ENCODE peak calls at places on chromosomes 12 and 14, in seven cellular contexts. One of them, this sample, is unnamed. For H3K27me3, the result is how much of the 10 kb centered on the place peaks cover.

GRCh38 chr12:14570231-14570630 is 2.5 kb upstream of the PLBD1 start:
- DNase-seq in cardiac muscle cell: no peak
- DNase-seq in tibial artery: no peak
- DNase-seq in uterus: no peak
- DNase-seq in fibroblast of lung: no peak
- DNase-seq in pancreas: no peak
- DNase-seq in WERI-Rb-1: no peak
- DNase-seq in this sample: no peak

GRCh38 chr12:105783983-105784947 is 354.5 kb downstream of the NUAK1 start:
- DNase-seq in cardiac muscle cell: no peak
- DNase-seq in tibial artery: no peak
- DNase-seq in uterus: no peak
- DNase-seq in fibroblast of lung: no peak
- DNase-seq in pancreas: no peak
- DNase-seq in WERI-Rb-1: no peak
- DNase-seq in this sample: no peak

GRCh38 chr14:76780058-76780345 is 18.7 kb downstream of the VASH1 start:
- DNase-seq in cardiac muscle cell: no peak
- DNase-seq in tibial artery: no peak
- DNase-seq in uterus: no peak
- DNase-seq in fibroblast of lung: no peak
- DNase-seq in pancreas: no peak
- DNase-seq in WERI-Rb-1: no peak
- DNase-seq in this sample: no peak

GRCh38 chr12:60494249-60494648 is 898.4 kb downstream of the SLC16A7 start:
- DNase-seq in cardiac muscle cell: peak
- DNase-seq in tibial artery: no peak
- DNase-seq in uterus: no peak
- DNase-seq in fibroblast of lung: peak
- DNase-seq in pancreas: no peak
- DNase-seq in WERI-Rb-1: no peak
- DNase-seq in this sample: peak

GRCh38 chr14:94062344-94062904 is 18.6 kb downstream of the DDX24 start:
- DNase-seq in cardiac muscle cell: no peak
- DNase-seq in tibial artery: no peak
- DNase-seq in uterus: no peak
- DNase-seq in fibroblast of lung: peak
- DNase-seq in pancreas: no peak
- DNase-seq in WERI-Rb-1: no peak
- DNase-seq in this sample: no peak

GRCh38 chr12:81705586-81705985 is 53.6 kb downstream of the PPFIA2 start:
- DNase-seq in cardiac muscle cell: no peak
- DNase-seq in tibial artery: no peak
- DNase-seq in uterus: no peak
- DNase-seq in fibroblast of lung: peak
- DNase-seq in pancreas: no peak
- DNase-seq in WERI-Rb-1: no peak
- DNase-seq in this sample: no peak

GRCh38 chr12:6468283-6468575 is 2.2 kb downstream of the VAMP1 start:
- DNase-seq in cardiac muscle cell: no peak
- DNase-seq in tibial artery: no peak
- DNase-seq in uterus: no peak
- DNase-seq in fibroblast of lung: peak
- DNase-seq in pancreas: no peak
- DNase-seq in WERI-Rb-1: no peak
- DNase-seq in this sample: no peak

GRCh38 chr12:94795520-94795919 is 145.2 kb upstream of the TMCC3 start:
- DNase-seq in cardiac muscle cell: peak
- DNase-seq in tibial artery: no peak
- DNase-seq in uterus: no peak
- DNase-seq in fibroblast of lung: peak
- DNase-seq in pancreas: no peak
- DNase-seq in WERI-Rb-1: no peak
- DNase-seq in this sample: no peak

GRCh38 chr14:67515386-67516079 is 17.6 kb upstream of the PLEKHH1 start:
- DNase-seq in cardiac muscle cell: peak
- DNase-seq in tibial artery: peak
- DNase-seq in uterus: no peak
- DNase-seq in fibroblast of lung: peak
- DNase-seq in pancreas: peak
- DNase-seq in WERI-Rb-1: peak
- DNase-seq in this sample: no peak

GRCh38 chr12:96083020-96083489 is 47.7 kb upstream of the LTA4H start:
- DNase-seq in cardiac muscle cell: no peak
- DNase-seq in tibial artery: no peak
- DNase-seq in uterus: no peak
- DNase-seq in fibroblast of lung: peak
- DNase-seq in pancreas: no peak
- DNase-seq in WERI-Rb-1: no peak
- DNase-seq in this sample: no peak

GRCh38 chr12:44428825-44429224 is 447.3 kb downstream of the NELL2 start:
- DNase-seq in cardiac muscle cell: no peak
- DNase-seq in tibial artery: no peak
- DNase-seq in uterus: no peak
- DNase-seq in fibroblast of lung: no peak
- DNase-seq in pancreas: no peak
- DNase-seq in WERI-Rb-1: no peak
- DNase-seq in this sample: no peak

GRCh38 chr14:105196228-105196960 is 15.3 kb upstream of the NUDT14 start:
- DNase-seq in cardiac muscle cell: no peak
- DNase-seq in tibial artery: no peak
- DNase-seq in uterus: no peak
- DNase-seq in fibroblast of lung: no peak
- DNase-seq in pancreas: no peak
- DNase-seq in WERI-Rb-1: no peak
- DNase-seq in this sample: no peak

GRCh38 chr14:95703805-95704204 is 10.1 kb downstream of the TCL1A start:
- DNase-seq in cardiac muscle cell: no peak
- DNase-seq in tibial artery: no peak
- DNase-seq in uterus: no peak
- DNase-seq in fibroblast of lung: no peak
- DNase-seq in pancreas: no peak
- DNase-seq in WERI-Rb-1: no peak
- DNase-seq in this sample: no peak
- H3K27me3 ChIP-seq in cardiac muscle cell: half or more
- H3K27me3 ChIP-seq in tibial artery: under half
- H3K27me3 ChIP-seq in uterus: under half
- H3K27me3 ChIP-seq in fibroblast of lung: under half
- H3K27me3 ChIP-seq in pancreas: under half
- H3K27me3 ChIP-seq in WERI-Rb-1: under half
- H3K27me3 ChIP-seq in this sample: under half

DNA sequence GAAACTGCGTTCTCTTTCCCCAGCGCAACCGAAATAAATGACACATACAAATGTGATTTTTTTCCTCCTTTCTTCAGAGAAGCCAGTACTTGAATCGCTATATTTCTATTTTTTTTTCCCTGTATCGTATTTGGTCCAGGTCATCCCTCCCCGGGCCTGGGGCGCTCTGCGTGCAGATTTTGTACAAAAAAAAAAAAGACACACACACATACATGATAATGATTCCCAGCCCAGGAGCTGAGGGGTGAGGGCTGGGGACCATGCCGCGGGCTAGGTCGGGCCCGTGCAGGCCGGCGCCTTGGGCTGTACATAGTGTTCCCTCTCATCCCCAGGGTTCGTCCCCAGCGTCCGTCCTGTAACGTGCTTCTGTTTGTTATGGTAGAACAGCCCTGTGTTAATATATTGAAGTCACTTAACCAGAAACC is 3.0 kb downstream of the HOXC9 start:
- DNase-seq in cardiac muscle cell: no peak
- DNase-seq in tibial artery: no peak
- DNase-seq in uterus: no peak
- DNase-seq in fibroblast of lung: no peak
- DNase-seq in pancreas: no peak
- DNase-seq in WERI-Rb-1: no peak
- DNase-seq in this sample: no peak
- H3K27me3 ChIP-seq in cardiac muscle cell: half or more
- H3K27me3 ChIP-seq in tibial artery: under half
- H3K27me3 ChIP-seq in uterus: under half
- H3K27me3 ChIP-seq in fibroblast of lung: half or more
- H3K27me3 ChIP-seq in pancreas: half or more
- H3K27me3 ChIP-seq in WERI-Rb-1: under half
- H3K27me3 ChIP-seq in this sample: half or more

GRCh38 chr12:113479193-113479577 is 7.5 kb upstream of the LHX5 start:
- DNase-seq in cardiac muscle cell: no peak
- DNase-seq in tibial artery: no peak
- DNase-seq in uterus: no peak
- DNase-seq in fibroblast of lung: no peak
- DNase-seq in pancreas: no peak
- DNase-seq in WERI-Rb-1: no peak
- DNase-seq in this sample: no peak

GRCh38 chr12:113478351-113479011 is 6.8 kb upstream of the LHX5 start:
- DNase-seq in cardiac muscle cell: no peak
- DNase-seq in tibial artery: no peak
- DNase-seq in uterus: no peak
- DNase-seq in fibroblast of lung: no peak
- DNase-seq in pancreas: no peak
- DNase-seq in WERI-Rb-1: no peak
- DNase-seq in this sample: no peak

GRCh38 chr12:113482334-113482733 is 10.7 kb upstream of the LHX5 start:
- DNase-seq in cardiac muscle cell: no peak
- DNase-seq in tibial artery: no peak
- DNase-seq in uterus: no peak
- DNase-seq in fibroblast of lung: no peak
- DNase-seq in pancreas: no peak
- DNase-seq in WERI-Rb-1: no peak
- DNase-seq in this sample: no peak

GRCh38 chr12:113479578-113480335 is 8.1 kb upstream of the LHX5 start:
- DNase-seq in cardiac muscle cell: peak
- DNase-seq in tibial artery: no peak
- DNase-seq in uterus: no peak
- DNase-seq in fibroblast of lung: peak
- DNase-seq in pancreas: peak
- DNase-seq in WERI-Rb-1: no peak
- DNase-seq in this sample: no peak

GRCh38 chr12:113480336-113480688 is 8.6 kb upstream of the LHX5 start:
- DNase-seq in cardiac muscle cell: no peak
- DNase-seq in tibial artery: no peak
- DNase-seq in uterus: no peak
- DNase-seq in fibroblast of lung: no peak
- DNase-seq in pancreas: no peak
- DNase-seq in WERI-Rb-1: no peak
- DNase-seq in this sample: no peak
- H3K27me3 ChIP-seq in cardiac muscle cell: half or more
- H3K27me3 ChIP-seq in tibial artery: half or more
- H3K27me3 ChIP-seq in uterus: under half
- H3K27me3 ChIP-seq in fibroblast of lung: under half
- H3K27me3 ChIP-seq in pancreas: under half
- H3K27me3 ChIP-seq in WERI-Rb-1: half or more
- H3K27me3 ChIP-seq in this sample: under half

GRCh38 chr14:99270491-99271287 is 1.3 kb downstream of the BCL11B start:
- DNase-seq in cardiac muscle cell: no peak
- DNase-seq in tibial artery: peak
- DNase-seq in uterus: no peak
- DNase-seq in fibroblast of lung: no peak
- DNase-seq in pancreas: no peak
- DNase-seq in WERI-Rb-1: no peak
- DNase-seq in this sample: no peak
- H3K27me3 ChIP-seq in cardiac muscle cell: half or more
- H3K27me3 ChIP-seq in tibial artery: half or more
- H3K27me3 ChIP-seq in uterus: under half
- H3K27me3 ChIP-seq in fibroblast of lung: under half
- H3K27me3 ChIP-seq in pancreas: under half
- H3K27me3 ChIP-seq in WERI-Rb-1: half or more
- H3K27me3 ChIP-seq in this sample: under half

GRCh38 chr14:70536830-70537229 is 2.0 kb upstream of the ADAM20 start:
- DNase-seq in cardiac muscle cell: no peak
- DNase-seq in tibial artery: no peak
- DNase-seq in uterus: no peak
- DNase-seq in fibroblast of lung: no peak
- DNase-seq in pancreas: no peak
- DNase-seq in WERI-Rb-1: no peak
- DNase-seq in this sample: no peak
- H3K27me3 ChIP-seq in cardiac muscle cell: under half
- H3K27me3 ChIP-seq in tibial artery: under half
- H3K27me3 ChIP-seq in uterus: under half
- H3K27me3 ChIP-seq in fibroblast of lung: under half
- H3K27me3 ChIP-seq in pancreas: under half
- H3K27me3 ChIP-seq in WERI-Rb-1: under half
- H3K27me3 ChIP-seq in this sample: under half

GRCh38 chr14:61508526-61508925 is 186.8 kb upstream of the HIF1A start:
- DNase-seq in cardiac muscle cell: no peak
- DNase-seq in tibial artery: no peak
- DNase-seq in uterus: no peak
- DNase-seq in fibroblast of lung: no peak
- DNase-seq in pancreas: no peak
- DNase-seq in WERI-Rb-1: no peak
- DNase-seq in this sample: no peak
- H3K27me3 ChIP-seq in cardiac muscle cell: under half
- H3K27me3 ChIP-seq in tibial artery: under half
- H3K27me3 ChIP-seq in uterus: under half
- H3K27me3 ChIP-seq in fibroblast of lung: under half
- H3K27me3 ChIP-seq in pancreas: under half
- H3K27me3 ChIP-seq in WERI-Rb-1: under half
- H3K27me3 ChIP-seq in this sample: under half

GRCh38 chr14:101559624-101560533 is 1.4 kb upstream of the DIO3 start:
- DNase-seq in cardiac muscle cell: peak
- DNase-seq in tibial artery: no peak
- DNase-seq in uterus: peak
- DNase-seq in fibroblast of lung: peak
- DNase-seq in pancreas: peak
- DNase-seq in WERI-Rb-1: no peak
- DNase-seq in this sample: no peak

GRCh38 chr14:101559250-101559623 is 2.1 kb upstream of the DIO3 start:
- DNase-seq in cardiac muscle cell: no peak
- DNase-seq in tibial artery: no peak
- DNase-seq in uterus: no peak
- DNase-seq in fibroblast of lung: no peak
- DNase-seq in pancreas: no peak
- DNase-seq in WERI-Rb-1: no peak
- DNase-seq in this sample: no peak

GRCh38 chr14:101561145-101561896 is at the start of gene DIO3:
- DNase-seq in cardiac muscle cell: peak
- DNase-seq in tibial artery: peak
- DNase-seq in uterus: peak
- DNase-seq in fibroblast of lung: peak
- DNase-seq in pancreas: no peak
- DNase-seq in WERI-Rb-1: peak
- DNase-seq in this sample: no peak

GRCh38 chr14:101561897-101562490 is 699 bp downstream of the DIO3 start:
- DNase-seq in cardiac muscle cell: no peak
- DNase-seq in tibial artery: no peak
- DNase-seq in uterus: no peak
- DNase-seq in fibroblast of lung: no peak
- DNase-seq in pancreas: no peak
- DNase-seq in WERI-Rb-1: no peak
- DNase-seq in this sample: no peak

GRCh38 chr14:101560534-101561113 is 671 bp upstream of the DIO3 start:
- DNase-seq in cardiac muscle cell: no peak
- DNase-seq in tibial artery: no peak
- DNase-seq in uterus: no peak
- DNase-seq in fibroblast of lung: no peak
- DNase-seq in pancreas: no peak
- DNase-seq in WERI-Rb-1: no peak
- DNase-seq in this sample: no peak
- H3K27me3 ChIP-seq in cardiac muscle cell: half or more
- H3K27me3 ChIP-seq in tibial artery: half or more
- H3K27me3 ChIP-seq in uterus: under half
- H3K27me3 ChIP-seq in fibroblast of lung: under half
- H3K27me3 ChIP-seq in pancreas: under half
- H3K27me3 ChIP-seq in WERI-Rb-1: half or more
- H3K27me3 ChIP-seq in this sample: half or more

GRCh38 chr14:100902792-100903191 is 730 bp downstream of the RTL1 start:
- DNase-seq in cardiac muscle cell: no peak
- DNase-seq in tibial artery: peak
- DNase-seq in uterus: no peak
- DNase-seq in fibroblast of lung: no peak
- DNase-seq in pancreas: peak
- DNase-seq in WERI-Rb-1: no peak
- DNase-seq in this sample: no peak
- H3K27me3 ChIP-seq in cardiac muscle cell: half or more
- H3K27me3 ChIP-seq in tibial artery: half or more
- H3K27me3 ChIP-seq in uterus: under half
- H3K27me3 ChIP-seq in fibroblast of lung: under half
- H3K27me3 ChIP-seq in pancreas: under half
- H3K27me3 ChIP-seq in WERI-Rb-1: half or more
- H3K27me3 ChIP-seq in this sample: under half

This sample was measured in AG04450.